ENCODE peak calls at places on chromosomes 16 and 17, in four cellular contexts. One of them, this sample, is unnamed.

GRCh38 chr16:53817117-53817516 is 113.2 kb downstream of the FTO start:
- DNase-seq in colonic mucosa: no peak
- DNase-seq in neuronal stem cell: no peak
- DNase-seq in PC-3: peak
- DNase-seq in this sample: no peak

GRCh38 chr16:56357765-56358322 is 67.5 kb downstream of the AMFR start:
- DNase-seq in colonic mucosa: no peak
- DNase-seq in neuronal stem cell: no peak
- DNase-seq in PC-3: no peak
- DNase-seq in this sample: no peak

GRCh38 chr17:44417553-44417952 is 28.1 kb upstream of the ITGA2B start:
- DNase-seq in PC-3: peak
- DNase-seq in neuronal stem cell: no peak
- DNase-seq in colonic mucosa: no peak
- DNase-seq in this sample: no peak

GRCh38 chr17:65857713-65858112 is 296.3 kb upstream of the AXIN2 start:
- DNase-seq in neuronal stem cell: no peak
- DNase-seq in colonic mucosa: no peak
- DNase-seq in PC-3: peak
- DNase-seq in this sample: no peak

GRCh38 chr17:9875441-9875840 is 29.6 kb downstream of the RCVRN start:
- DNase-seq in neuronal stem cell: no peak
- DNase-seq in colonic mucosa: no peak
- DNase-seq in PC-3: peak
- DNase-seq in this sample: no peak

GRCh38 chr17:80833952-80834895 is 157.4 kb upstream of the CHMP6 start:
- DNase-seq in neuronal stem cell: no peak
- DNase-seq in colonic mucosa: no peak
- DNase-seq in PC-3: no peak
- DNase-seq in this sample: no peak

GRCh38 chr16:50273888-50274770 is 7.8 kb downstream of the ADCY7 start:
- DNase-seq in PC-3: no peak
- DNase-seq in colonic mucosa: peak
- DNase-seq in neuronal stem cell: no peak
- DNase-seq in this sample: peak

GRCh38 chr16:69514366-69514765 is 51.4 kb upstream of the NFAT5 start:
- DNase-seq in colonic mucosa: no peak
- DNase-seq in PC-3: peak
- DNase-seq in neuronal stem cell: no peak
- DNase-seq in this sample: no peak

GRCh38 chr16:86573215-86573614 is 5.1 kb upstream of the FOXL1 start:
- DNase-seq in neuronal stem cell: no peak
- DNase-seq in PC-3: no peak
- DNase-seq in colonic mucosa: no peak
- DNase-seq in this sample: no peak

GRCh38 chr16:585351-585750 is 4.5 kb upstream of the RAB40C start:
- DNase-seq in PC-3: no peak
- DNase-seq in colonic mucosa: no peak
- DNase-seq in neuronal stem cell: no peak
- DNase-seq in this sample: no peak

GRCh38 chr17:48791128-48792032 is 25.6 kb downstream of the TTLL6 start:
- DNase-seq in colonic mucosa: peak
- DNase-seq in neuronal stem cell: peak
- DNase-seq in PC-3: peak
- DNase-seq in this sample: no peak

GRCh38 chr16:89331371-89332109 is 114.0 kb downstream of the ZNF778 start:
- DNase-seq in colonic mucosa: no peak
- DNase-seq in PC-3: no peak
- DNase-seq in neuronal stem cell: no peak
- DNase-seq in this sample: peak

GRCh38 chr17:16259926-16260325 is 42.9 kb downstream of the PIGL start:
- DNase-seq in PC-3: no peak
- DNase-seq in colonic mucosa: no peak
- DNase-seq in neuronal stem cell: no peak
- DNase-seq in this sample: no peak

GRCh38 chr17:30477758-30478115 is 529 bp downstream of the GOSR1 start:
- DNase-seq in PC-3: no peak
- DNase-seq in neuronal stem cell: no peak
- DNase-seq in colonic mucosa: peak
- DNase-seq in this sample: no peak

GRCh38 chr17:9213311-9213655 is 192.0 kb downstream of the NTN1 start:
- DNase-seq in PC-3: no peak
- DNase-seq in colonic mucosa: no peak
- DNase-seq in neuronal stem cell: no peak
- DNase-seq in this sample: no peak

GRCh38 chr16:61791465-61791864 is 244.8 kb downstream of the CDH8 start:
- DNase-seq in neuronal stem cell: no peak
- DNase-seq in PC-3: no peak
- DNase-seq in colonic mucosa: no peak
- DNase-seq in this sample: no peak

GRCh38 chr17:43648916-43649315 is 12.8 kb downstream of the MEOX1 start:
- DNase-seq in neuronal stem cell: no peak
- DNase-seq in PC-3: no peak
- DNase-seq in colonic mucosa: no peak
- DNase-seq in this sample: no peak

GRCh38 chr17:82937411-82938371 is 97.9 kb upstream of the ZNF750 start:
- DNase-seq in colonic mucosa: no peak
- DNase-seq in neuronal stem cell: no peak
- DNase-seq in PC-3: no peak
- DNase-seq in this sample: no peak

GRCh38 chr16:21301168-21301894 is 23.2 kb upstream of the CRYM start:
- DNase-seq in neuronal stem cell: peak
- DNase-seq in colonic mucosa: peak
- DNase-seq in PC-3: peak
- DNase-seq in this sample: peak

GRCh38 chr16:69404275-69404805 is 18.5 kb upstream of the TERF2 start:
- DNase-seq in PC-3: no peak
- DNase-seq in colonic mucosa: peak
- DNase-seq in neuronal stem cell: no peak
- DNase-seq in this sample: no peak

GRCh38 chr16:17457513-17457912 is 13.2 kb downstream of the XYLT1 start:
- DNase-seq in colonic mucosa: no peak
- DNase-seq in PC-3: no peak
- DNase-seq in neuronal stem cell: no peak
- DNase-seq in this sample: no peak

GRCh38 chr17:38507921-38508569 is 79.8 kb downstream of the ARHGAP23 start:
- DNase-seq in neuronal stem cell: no peak
- DNase-seq in colonic mucosa: no peak
- DNase-seq in PC-3: no peak
- DNase-seq in this sample: no peak

DNA sequence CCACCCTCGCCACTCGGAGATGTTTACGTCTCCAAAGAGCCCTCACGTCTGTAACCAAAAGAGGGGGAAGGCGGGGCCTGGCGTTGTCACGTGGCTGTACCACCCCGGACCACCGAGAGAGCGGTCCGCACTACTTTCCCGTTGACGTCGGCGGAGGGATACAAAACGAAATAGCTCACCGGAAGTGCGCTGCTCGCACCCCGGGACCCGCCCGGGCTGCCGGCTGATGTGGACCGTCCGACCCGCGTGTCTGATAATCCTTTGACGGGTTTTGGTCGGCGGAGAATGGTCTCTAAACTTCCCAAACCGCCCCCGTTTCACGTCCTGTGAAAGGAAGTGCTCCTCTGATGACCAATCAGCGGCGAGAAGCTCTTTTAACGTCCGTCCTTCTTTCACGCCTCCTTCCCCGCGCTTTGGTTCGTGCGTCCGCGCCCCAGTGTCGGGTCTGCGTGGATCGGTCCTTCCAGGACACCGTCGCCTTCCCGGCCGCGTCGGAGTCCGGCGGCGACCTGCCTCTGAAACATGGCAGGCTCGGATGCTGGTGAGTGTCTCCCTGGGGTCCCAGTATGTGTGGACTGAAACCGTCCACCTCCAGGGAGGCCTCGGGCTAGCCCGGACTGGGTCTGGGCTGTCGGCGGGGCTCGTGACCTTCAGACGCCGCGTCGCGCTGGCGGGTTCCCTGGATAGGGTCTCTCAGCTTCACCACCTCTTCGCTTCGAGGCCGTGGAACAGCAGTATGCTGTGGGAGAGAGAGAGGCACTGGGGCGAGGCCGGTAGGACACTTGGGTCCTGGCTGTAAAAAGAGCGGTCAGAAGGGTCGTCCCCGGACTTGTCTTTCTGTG is at the start of gene CEP95:
- DNase-seq in PC-3: peak
- DNase-seq in colonic mucosa: peak
- DNase-seq in neuronal stem cell: peak
- DNase-seq in this sample: peak
- H3K4me3 ChIP-seq in PC-3: peak
- H3K4me3 ChIP-seq in colonic mucosa: peak
- H3K4me3 ChIP-seq in neuronal stem cell: peak
- H3K4me3 ChIP-seq in this sample: peak

GRCh38 chr17:78785663-78786057 is 3.6 kb upstream of the CYTH1 start:
- DNase-seq in PC-3: no peak
- DNase-seq in colonic mucosa: no peak
- DNase-seq in neuronal stem cell: no peak
- DNase-seq in this sample: no peak

GRCh38 chr17:78784397-78784751 is 2.3 kb upstream of the CYTH1 start:
- DNase-seq in PC-3: no peak
- DNase-seq in colonic mucosa: no peak
- DNase-seq in neuronal stem cell: no peak
- DNase-seq in this sample: no peak

GRCh38 chr17:78785011-78785662 is 3.1 kb upstream of the CYTH1 start:
- DNase-seq in colonic mucosa: no peak
- DNase-seq in PC-3: no peak
- DNase-seq in neuronal stem cell: no peak
- DNase-seq in this sample: peak

GRCh38 chr17:78781339-78782304 is at the start of gene CYTH1:
- DNase-seq in PC-3: peak
- DNase-seq in colonic mucosa: peak
- DNase-seq in neuronal stem cell: peak
- DNase-seq in this sample: no peak

DNA sequence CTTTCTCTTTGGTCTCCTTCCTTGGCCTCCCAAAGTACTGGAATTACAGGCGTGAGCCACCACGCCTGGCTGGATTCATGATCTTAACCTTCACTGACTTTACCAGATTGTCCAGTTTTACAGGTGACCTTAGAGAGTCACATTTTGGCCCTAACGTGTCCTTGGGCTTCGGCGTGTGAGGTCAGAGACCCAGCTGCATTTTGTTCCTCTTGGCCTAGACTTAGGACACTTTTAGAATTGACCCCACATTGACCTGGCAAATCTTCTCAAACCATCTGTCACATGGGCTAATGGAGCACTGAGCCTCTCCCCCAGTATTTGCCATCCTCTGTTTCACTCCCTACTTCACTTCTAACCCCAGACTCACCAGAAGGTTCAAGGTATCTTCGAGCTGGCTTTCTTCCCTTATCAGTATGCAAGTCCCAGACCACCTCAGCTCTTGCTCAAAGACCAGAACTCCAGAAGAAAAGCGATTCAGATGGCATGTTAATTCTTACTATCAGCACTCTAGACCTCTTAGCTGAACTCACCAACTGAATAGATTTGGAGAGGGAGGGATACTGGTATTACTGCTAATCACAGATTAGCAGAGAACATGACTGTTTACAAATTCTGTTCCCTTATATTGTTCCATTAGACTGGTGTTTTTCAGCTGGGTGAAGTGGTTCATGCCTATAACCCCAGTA is 1.8 kb upstream of the CYTH1 start:
- DNase-seq in colonic mucosa: no peak
- DNase-seq in neuronal stem cell: no peak
- DNase-seq in PC-3: no peak
- DNase-seq in this sample: no peak
- H3K4me3 ChIP-seq in colonic mucosa: no peak
- H3K4me3 ChIP-seq in neuronal stem cell: no peak
- H3K4me3 ChIP-seq in PC-3: no peak
- H3K4me3 ChIP-seq in this sample: no peak

DNA sequence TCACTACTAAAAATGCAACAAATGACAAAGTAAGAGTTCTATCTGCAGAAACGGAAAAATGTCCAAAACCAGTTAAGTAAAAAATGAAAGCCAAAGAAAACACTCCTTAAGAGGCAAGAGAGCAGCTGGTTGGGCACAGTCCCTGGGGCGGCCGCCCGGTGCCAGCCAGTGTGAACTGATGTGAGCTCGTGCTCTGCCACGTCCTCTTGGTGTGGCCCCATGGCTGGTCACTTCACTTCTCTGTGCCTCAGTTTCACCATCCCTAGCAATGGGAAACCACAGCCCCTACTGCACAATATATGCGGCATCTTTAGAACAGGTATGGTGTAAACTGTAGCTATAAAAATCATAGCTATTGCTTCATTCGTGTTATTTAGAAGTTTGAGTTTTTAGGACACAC is 21.2 kb downstream of the USP36 start:
- DNase-seq in neuronal stem cell: no peak
- DNase-seq in PC-3: no peak
- DNase-seq in colonic mucosa: no peak
- DNase-seq in this sample: no peak
- H3K4me3 ChIP-seq in neuronal stem cell: no peak
- H3K4me3 ChIP-seq in PC-3: no peak
- H3K4me3 ChIP-seq in colonic mucosa: no peak
- H3K4me3 ChIP-seq in this sample: no peak

GRCh38 chr17:76641501-76641900 is 2.1 kb downstream of the ST6GALNAC1 start:
- DNase-seq in PC-3: peak
- DNase-seq in colonic mucosa: peak
- DNase-seq in neuronal stem cell: no peak
- DNase-seq in this sample: no peak
- H3K4me3 ChIP-seq in PC-3: no peak
- H3K4me3 ChIP-seq in colonic mucosa: peak
- H3K4me3 ChIP-seq in neuronal stem cell: no peak
- H3K4me3 ChIP-seq in this sample: no peak

GRCh38 chr16:31110106-31111034 is 2.2 kb downstream of the BCKDK start:
- DNase-seq in PC-3: peak
- DNase-seq in neuronal stem cell: no peak
- DNase-seq in colonic mucosa: no peak
- DNase-seq in this sample: no peak

GRCh38 chr16:31108794-31109558 is 790 bp downstream of the BCKDK start:
- DNase-seq in colonic mucosa: no peak
- DNase-seq in neuronal stem cell: no peak
- DNase-seq in PC-3: no peak
- DNase-seq in this sample: no peak

GRCh38 chr16:31107465-31107867 is 720 bp upstream of the BCKDK start:
- DNase-seq in PC-3: no peak
- DNase-seq in neuronal stem cell: no peak
- DNase-seq in colonic mucosa: no peak
- DNase-seq in this sample: no peak

GRCh38 chr16:31108035-31108793 is at the start of gene BCKDK:
- DNase-seq in neuronal stem cell: peak
- DNase-seq in PC-3: peak
- DNase-seq in colonic mucosa: peak
- DNase-seq in this sample: peak

GRCh38 chr16:31109622-31110021 is 1.4 kb downstream of the BCKDK start:
- DNase-seq in PC-3: no peak
- DNase-seq in colonic mucosa: no peak
- DNase-seq in neuronal stem cell: no peak
- DNase-seq in this sample: no peak
- H3K4me3 ChIP-seq in PC-3: no peak
- H3K4me3 ChIP-seq in colonic mucosa: no peak
- H3K4me3 ChIP-seq in neuronal stem cell: peak
- H3K4me3 ChIP-seq in this sample: no peak

GRCh38 chr16:27730703-27731220 is 180.8 kb downstream of the KATNIP start:
- DNase-seq in colonic mucosa: no peak
- DNase-seq in neuronal stem cell: no peak
- DNase-seq in PC-3: no peak
- DNase-seq in this sample: no peak
- H3K4me3 ChIP-seq in colonic mucosa: no peak
- H3K4me3 ChIP-seq in neuronal stem cell: no peak
- H3K4me3 ChIP-seq in PC-3: no peak
- H3K4me3 ChIP-seq in this sample: no peak

This sample was measured in Jurkat, Clone E6-1.